ENCODE peak calls at places on chromosomes 7 and 10, in nine cellular contexts. J is ovary, S is pancreas, Z is A673, N is AG10803, E is breast epithelium, H is fibroblast of lung, W is IMR-90, R is choroid plexus epithelial cell. P is an unnamed sample.

GRCh38 chr7:110522751-110523200 is 568.2 kb upstream of the LRRN3 start:
- DNase-seq in Z (no peak), J (no peak), R (peak), H (peak), N (no peak), E (no peak), W (no peak), S (no peak), P (peak)

GRCh38 chr10:101840741-101841453 is 2.7 kb downstream of the KCNIP2 start:
- DNase-seq in J (peak), N (peak), W (peak), Z (peak), E (peak), H (peak), S (peak), R (peak), P (no peak)

GRCh38 chr7:131057015-131057518 is 270.6 kb upstream of the MKLN1 start:
- DNase-seq in S (peak), J (no peak), Z (no peak), R (peak), H (peak), W (peak), N (peak), E (no peak), P (peak)

GRCh38 chr10:48239618-48240017 is 34.9 kb downstream of the FRMPD2 start:
- DNase-seq in E (no peak), N (no peak), S (no peak), W (no peak), R (no peak), J (no peak), Z (no peak), H (no peak), P (no peak)

GRCh38 chr10:121165276-121165675 is 314.1 kb downstream of the WDR11 start:
- DNase-seq in W (no peak), N (peak), R (no peak), E (no peak), S (no peak), H (peak), Z (no peak), J (no peak), P (no peak)

GRCh38 chr7:120723465-120724385 is 134.2 kb downstream of the TSPAN12 start:
- DNase-seq in Z (no peak), H (no peak), R (no peak), W (no peak), E (no peak), J (no peak), S (no peak), N (no peak), P (no peak)

GRCh38 chr7:151139791-151140190 is 27.7 kb downstream of the GBX1 start:
- DNase-seq in J (no peak), Z (no peak), W (no peak), R (no peak), H (no peak), N (no peak), E (no peak), S (no peak), P (no peak)

GRCh38 chr7:156475666-156476065 is 164.9 kb upstream of the RNF32 start:
- DNase-seq in Z (no peak), N (peak), E (peak), H (peak), S (no peak), W (peak), R (peak), J (no peak), P (peak)

GRCh38 chr10:3119796-3120459 is 52.6 kb downstream of the PFKP start:
- DNase-seq in E (no peak), W (peak), H (peak), J (no peak), N (peak), Z (peak), R (peak), S (no peak), P (no peak)

GRCh38 chr7:96118449-96119001 is 203.4 kb downstream of the SLC25A13 start:
- DNase-seq in J (no peak), Z (no peak), H (peak), R (peak), N (no peak), W (no peak), S (no peak), E (no peak), P (no peak)

GRCh38 chr7:25619963-25620799 is 391.9 kb upstream of the NPVF start:
- DNase-seq in H (no peak), R (peak), Z (peak), E (peak), N (no peak), W (no peak), J (no peak), S (no peak), P (no peak)

GRCh38 chr10:51405580-51406367 is 293.6 kb downstream of the CSTF2T start:
- DNase-seq in S (no peak), R (no peak), E (peak), H (peak), Z (no peak), J (no peak), N (peak), W (peak), P (no peak)

GRCh38 chr7:49488573-49488972 is 284.9 kb upstream of the VWC2 start:
- DNase-seq in H (no peak), Z (no peak), E (no peak), J (no peak), N (no peak), R (no peak), S (no peak), W (no peak), P (no peak)

GRCh38 chr10:92830478-92831389 is 17.6 kb upstream of the EXOC6 start:
- DNase-seq in H (no peak), N (no peak), J (no peak), R (no peak), Z (peak), E (no peak), S (no peak), W (no peak), P (no peak)

GRCh38 chr7:138980575-138981285 is 459 bp downstream of the KIAA1549 start:
- DNase-seq in S (no peak), E (no peak), R (no peak), N (no peak), W (no peak), J (peak), Z (peak), H (no peak), P (no peak)

GRCh38 chr10:71584902-71585578 is 134.5 kb downstream of the C10orf105 start:
- DNase-seq in S (no peak), Z (no peak), R (peak), J (no peak), H (peak), W (peak), N (no peak), E (no peak), P (no peak)

GRCh38 chr7:151472644-151473380 is 32.9 kb upstream of the CRYGN start:
- DNase-seq in W (no peak), J (no peak), S (no peak), N (no peak), R (peak), H (peak), Z (no peak), E (no peak), P (no peak)

GRCh38 chr10:131207584-131208532 is 103.7 kb downstream of the TCERG1L start:
- DNase-seq in N (no peak), W (no peak), Z (no peak), J (no peak), H (no peak), S (peak), E (no peak), R (no peak), P (no peak)

GRCh38 chr10:131514454-131514853 is 202.9 kb upstream of the TCERG1L start:
- DNase-seq in E (no peak), N (no peak), W (no peak), Z (no peak), R (no peak), J (no peak), S (no peak), H (no peak), P (peak)

GRCh38 chr7:80644054-80644453 is 5.6 kb downstream of the CD36 start:
- DNase-seq in Z (no peak), S (no peak), W (no peak), E (no peak), J (no peak), R (no peak), N (no peak), H (no peak), P (no peak)

GRCh38 chr7:7249814-7250213 is 67.5 kb downstream of the C1GALT1 start:
- DNase-seq in S (no peak), J (no peak), W (no peak), N (no peak), Z (no peak), H (no peak), E (no peak), R (no peak), P (no peak)

GRCh38 chr7:43108255-43109011 is 4.0 kb upstream of the HECW1 start:
- DNase-seq in W (peak), N (peak), R (peak), H (peak), J (peak), E (peak), Z (peak), S (peak), P (no peak)

GRCh38 chr10:120382360-120382759 is 74.7 kb upstream of the PLPP4 start:
- DNase-seq in R (no peak), E (no peak), H (peak), J (no peak), S (no peak), W (no peak), Z (no peak), N (peak), P (no peak)

GRCh38 chr7:35036361-35037171 is 719 bp downstream of the DPY19L1 start:
- DNase-seq in Z (peak), W (peak), R (peak), H (peak), J (peak), S (peak), N (peak), E (no peak), P (no peak)

GRCh38 chr10:43610636-43611035 is 4.4 kb downstream of the ZNF485 start:
- DNase-seq in S (no peak), H (peak), R (peak), J (no peak), Z (no peak), N (peak), W (peak), E (no peak), P (no peak)

GRCh38 chr7:2969398-2970306 is 74.0 kb downstream of the CARD11 start:
- DNase-seq in W (no peak), Z (no peak), J (no peak), N (no peak), S (no peak), H (no peak), R (no peak), E (no peak), P (no peak)

GRCh38 chr10:97827778-97828291 is 21.8 kb upstream of the GOLGA7B start:
- DNase-seq in R (no peak), H (peak), W (no peak), J (no peak), S (no peak), Z (no peak), N (peak), E (no peak), P (no peak)

GRCh38 chr7:149125864-149126661 is at the start of gene ZNF425:
- DNase-seq in J (peak), E (peak), S (peak), R (peak), H (peak), N (peak), Z (peak), W (peak), P (no peak)

GRCh38 chr10:93390691-93391090 is 91.4 kb downstream of the MYOF start:
- DNase-seq in J (no peak), S (no peak), R (no peak), W (peak), E (no peak), H (peak), Z (no peak), N (peak), P (no peak)

GRCh38 chr10:113619401-113619800 is 44.4 kb downstream of the NRAP start:
- DNase-seq in W (no peak), Z (no peak), H (no peak), S (peak), R (no peak), N (no peak), E (no peak), J (no peak), P (no peak)

GRCh38 chr10:70693619-70694286 is 21.4 kb downstream of the ADAMTS14 start:
- DNase-seq in E (peak), S (no peak), R (peak), Z (no peak), W (peak), N (peak), H (peak), J (no peak), P (no peak)

DNA sequence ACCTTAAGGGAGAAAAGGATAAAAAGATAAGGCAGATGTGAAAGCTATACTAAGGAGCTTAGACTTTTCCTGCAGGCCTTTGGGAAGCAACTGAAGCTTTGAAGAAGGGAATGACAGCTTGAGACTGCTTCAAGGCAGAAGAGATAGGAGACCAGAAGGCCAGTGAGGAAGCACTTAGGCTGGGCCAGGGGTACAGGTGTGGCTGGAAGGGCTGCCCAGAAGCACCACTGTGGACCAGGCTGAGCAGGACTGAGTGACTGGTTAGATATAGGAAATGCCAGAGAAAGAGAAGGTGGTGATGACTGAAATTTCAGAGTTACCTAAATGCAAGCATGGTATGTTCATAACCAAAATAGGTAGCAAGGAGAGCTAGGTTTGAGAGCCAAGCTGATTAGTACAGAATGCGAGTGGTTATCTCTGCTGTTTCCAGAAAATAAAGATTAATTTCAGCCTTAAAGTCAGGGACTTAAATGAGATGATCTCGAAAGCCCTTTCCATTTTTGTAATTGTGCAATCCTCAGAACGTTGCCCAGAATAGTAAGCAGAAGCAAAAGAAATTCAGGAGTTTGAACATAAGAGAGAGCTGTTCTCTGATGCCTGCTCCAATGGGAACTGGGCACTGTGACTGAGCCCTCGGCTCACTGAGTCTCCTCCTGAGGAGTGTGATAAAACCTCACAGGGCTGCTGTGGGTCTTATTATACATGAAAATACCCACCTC is 54.9 kb downstream of the MET start:
- DNase-seq in E (no peak), Z (no peak), H (no peak), S (no peak), R (peak), N (peak), W (no peak), J (no peak), P (no peak)
- H3K4me3 ChIP-seq in E (no peak), Z (no peak), H (no peak), S (no peak), R (no peak), N (no peak), W (no peak), J (no peak), P (no peak)

DNA sequence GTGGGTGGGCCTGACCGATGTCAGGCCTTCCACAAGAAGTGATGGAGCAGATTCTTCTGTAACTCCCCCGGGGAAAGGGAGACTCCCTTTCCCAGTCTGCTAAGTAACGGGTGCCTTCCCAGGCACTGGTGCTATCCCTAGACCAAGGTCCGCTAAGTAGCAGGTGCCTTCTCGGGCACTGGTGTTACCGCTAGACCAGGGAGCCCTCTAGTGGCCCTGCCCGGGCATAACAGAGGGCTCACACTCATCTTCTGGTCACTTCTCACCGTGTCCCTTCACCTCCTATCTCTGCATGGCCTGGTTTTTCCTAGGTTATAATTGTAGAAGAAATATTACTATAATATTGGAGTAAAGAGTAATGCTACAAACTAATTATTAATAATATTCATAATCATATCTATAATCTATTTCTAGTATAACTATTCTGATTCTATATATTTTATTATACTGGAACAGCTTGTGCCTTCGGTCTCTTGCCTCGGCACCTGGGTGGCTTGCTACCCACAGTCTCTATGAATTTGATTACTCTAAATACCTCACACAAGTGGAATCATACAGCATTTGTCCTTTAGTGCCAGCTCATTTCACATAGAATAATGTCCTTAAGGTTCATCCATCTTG is 1378.7 kb downstream of the XPNPEP1 start:
- DNase-seq in J (peak), S (peak), Z (peak), R (peak), E (peak), N (peak), H (peak), W (peak), P (peak)
- TF ChIP-seq CTCF in J (no peak), S (peak), Z (peak), R (peak), E (peak), N (peak), H (peak), W (peak), P (peak)

GRCh38 chr7:140673770-140674155 is 1.0 kb downstream of the ADCK2 start:
- DNase-seq in H (no peak), Z (no peak), E (no peak), S (peak), N (no peak), R (no peak), J (no peak), W (no peak), P (no peak)

GRCh38 chr7:140673063-140673769 is 471 bp downstream of the ADCK2 start:
- DNase-seq in R (peak), Z (peak), N (no peak), J (peak), E (peak), S (peak), H (peak), W (no peak), P (no peak)

GRCh38 chr7:140674899-140675701 is 2.4 kb downstream of the ADCK2 start:
- DNase-seq in Z (peak), R (peak), N (peak), S (no peak), H (peak), E (no peak), W (peak), J (peak), P (peak)

GRCh38 chr7:140675726-140676125 is 3.0 kb downstream of the ADCK2 start:
- DNase-seq in R (no peak), Z (no peak), N (no peak), J (no peak), S (no peak), H (no peak), E (no peak), W (no peak), P (no peak)

GRCh38 chr7:140674356-140674800 is 1.6 kb downstream of the ADCK2 start:
- DNase-seq in S (peak), W (no peak), Z (no peak), H (no peak), J (no peak), R (no peak), N (no peak), E (no peak), P (no peak)
- H3K4me3 ChIP-seq in S (no peak), W (no peak), Z (no peak), H (no peak), J (no peak), R (no peak), N (peak), E (peak), P (no peak)

GRCh38 chr10:88385601-88386203 is 197.4 kb downstream of the RNLS start:
- DNase-seq in N (no peak), H (peak), E (peak), J (no peak), Z (no peak), S (peak), W (no peak), R (no peak), P (peak)
- TF ChIP-seq CTCF in N (no peak), H (no peak), E (no peak), J (no peak), Z (no peak), S (no peak), W (no peak), R (no peak), P (peak)

GRCh38 chr7:28041508-28042314 is 138.9 kb downstream of the JAZF1 start:
- DNase-seq in N (peak), H (peak), Z (no peak), J (no peak), S (no peak), W (peak), E (no peak), R (peak), P (no peak)
- H3K4me3 ChIP-seq in N (no peak), H (no peak), Z (no peak), J (no peak), S (no peak), W (no peak), E (no peak), R (no peak), P (no peak)

DNA sequence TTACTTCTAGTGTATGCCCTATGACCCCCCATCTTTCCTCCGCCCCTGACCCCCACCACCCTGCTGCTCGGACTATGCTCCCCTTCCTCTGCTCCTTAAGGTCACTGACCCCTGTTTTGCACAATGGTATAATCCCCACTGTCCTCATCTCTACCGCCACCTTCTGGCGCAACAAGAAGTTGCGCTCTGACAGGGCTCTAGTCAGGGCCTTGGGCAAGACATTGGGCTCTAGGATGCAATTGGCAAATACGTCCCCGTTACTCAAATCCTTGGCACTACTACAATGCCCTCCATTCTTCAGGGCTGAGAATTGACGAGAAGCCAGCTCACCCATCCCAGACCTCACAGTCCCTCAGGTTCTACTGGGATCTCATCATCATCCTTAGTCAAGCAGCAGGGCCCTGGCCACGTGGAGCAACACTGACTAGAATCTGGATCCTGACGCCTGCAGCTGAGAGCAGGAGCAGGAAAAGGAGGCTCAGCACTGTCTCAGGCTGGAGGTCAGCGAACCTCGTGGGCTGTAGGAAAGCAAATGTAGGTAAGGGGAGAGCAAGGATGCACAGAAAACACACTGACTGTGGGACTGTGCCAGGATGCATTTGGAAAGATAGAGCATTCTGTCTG is 10.6 kb downstream of the LRIT2 start:
- DNase-seq in S (no peak), Z (peak), W (no peak), H (no peak), N (no peak), E (peak), J (no peak), R (peak), P (no peak)
- TF ChIP-seq CTCF in S (no peak), Z (peak), W (peak), H (no peak), N (peak), E (no peak), J (no peak), R (peak), P (peak)